ENCODE peak calls at places on chromosomes 5 and 9, in eight cellular contexts. One of them, this sample, is unnamed.

GRCh38 chr9:78238061-78239038 is 2.5 kb downstream of the CEP78 start:
- DNase-seq in IMR-90: no peak
- DNase-seq in Caco-2: no peak
- DNase-seq in lung: no peak
- DNase-seq in PC-9: no peak
- DNase-seq in heart left ventricle: no peak
- DNase-seq in hepatocyte: no peak
- DNase-seq in aorta: no peak
- DNase-seq in this sample: peak; percentile 5

GRCh38 chr5:112921833-112922817 is at the start of gene REEP5:
- DNase-seq in heart left ventricle: peak; percentile 88
- DNase-seq in Caco-2: peak; percentile 92
- DNase-seq in aorta: peak; percentile 90
- DNase-seq in lung: peak; percentile 79
- DNase-seq in IMR-90: peak; percentile 69
- DNase-seq in PC-9: peak; percentile 66
- DNase-seq in hepatocyte: peak; percentile 95
- DNase-seq in this sample: peak; percentile 77

GRCh38 chr9:16912197-16912596 is 41.7 kb upstream of the BNC2 start:
- DNase-seq in hepatocyte: no peak
- DNase-seq in lung: no peak
- DNase-seq in Caco-2: no peak
- DNase-seq in aorta: no peak
- DNase-seq in IMR-90: no peak
- DNase-seq in heart left ventricle: no peak
- DNase-seq in PC-9: no peak
- DNase-seq in this sample: no peak

GRCh38 chr5:76473676-76474075 is 70.6 kb downstream of the IQGAP2 start:
- DNase-seq in heart left ventricle: no peak
- DNase-seq in aorta: no peak
- DNase-seq in lung: no peak
- DNase-seq in hepatocyte: no peak
- DNase-seq in Caco-2: no peak
- DNase-seq in IMR-90: no peak
- DNase-seq in PC-9: no peak
- DNase-seq in this sample: peak; percentile 46

GRCh38 chr5:5632678-5633077 is 210.2 kb downstream of the ICE1 start:
- DNase-seq in heart left ventricle: no peak
- DNase-seq in PC-9: no peak
- DNase-seq in aorta: no peak
- DNase-seq in IMR-90: no peak
- DNase-seq in hepatocyte: no peak
- DNase-seq in Caco-2: no peak
- DNase-seq in lung: no peak
- DNase-seq in this sample: no peak

GRCh38 chr5:137733922-137734695 is 1.8 kb downstream of the KLHL3 start:
- DNase-seq in heart left ventricle: no peak
- DNase-seq in lung: no peak
- DNase-seq in PC-9: no peak
- DNase-seq in IMR-90: peak; percentile 47
- DNase-seq in Caco-2: no peak
- DNase-seq in aorta: no peak
- DNase-seq in hepatocyte: no peak
- DNase-seq in this sample: no peak

GRCh38 chr5:56607551-56607950 is 207.8 kb upstream of the MAP3K1 start:
- DNase-seq in aorta: no peak
- DNase-seq in Caco-2: no peak
- DNase-seq in IMR-90: peak; percentile 50
- DNase-seq in lung: no peak
- DNase-seq in heart left ventricle: no peak
- DNase-seq in hepatocyte: peak; percentile 43
- DNase-seq in PC-9: no peak
- DNase-seq in this sample: no peak

GRCh38 chr5:55226934-55227737 is at the start of gene MCIDAS:
- DNase-seq in heart left ventricle: no peak
- DNase-seq in Caco-2: peak; percentile 86
- DNase-seq in lung: no peak
- DNase-seq in hepatocyte: peak; percentile 76
- DNase-seq in IMR-90: peak; percentile 6
- DNase-seq in PC-9: peak; percentile 40
- DNase-seq in aorta: peak; percentile 54
- DNase-seq in this sample: peak; percentile 36

GRCh38 chr5:42982107-42982622 is 58.0 kb downstream of the ANXA2R start:
- DNase-seq in lung: no peak
- DNase-seq in hepatocyte: peak; percentile 21
- DNase-seq in aorta: no peak
- DNase-seq in Caco-2: peak; percentile 45
- DNase-seq in PC-9: no peak
- DNase-seq in heart left ventricle: no peak
- DNase-seq in IMR-90: no peak
- DNase-seq in this sample: no peak

GRCh38 chr9:93053781-93054331 is 4.6 kb upstream of the SUSD3 start:
- DNase-seq in hepatocyte: no peak
- DNase-seq in heart left ventricle: no peak
- DNase-seq in aorta: no peak
- DNase-seq in lung: no peak
- DNase-seq in PC-9: no peak
- DNase-seq in IMR-90: no peak
- DNase-seq in Caco-2: no peak
- DNase-seq in this sample: no peak

GRCh38 chr5:159186319-159186718 is 23.0 kb downstream of the RNF145 start:
- DNase-seq in heart left ventricle: no peak
- DNase-seq in IMR-90: no peak
- DNase-seq in aorta: no peak
- DNase-seq in hepatocyte: no peak
- DNase-seq in PC-9: no peak
- DNase-seq in lung: no peak
- DNase-seq in Caco-2: no peak
- DNase-seq in this sample: no peak

GRCh38 chr9:121344062-121344696 is 25.9 kb downstream of the STOM start:
- DNase-seq in IMR-90: no peak
- DNase-seq in Caco-2: no peak
- DNase-seq in heart left ventricle: no peak
- DNase-seq in aorta: no peak
- DNase-seq in lung: no peak
- DNase-seq in PC-9: no peak
- DNase-seq in hepatocyte: no peak
- DNase-seq in this sample: no peak
- H3K36me3 ChIP-seq in IMR-90: peaks cover 48% of the 10 kb centered on the region
- H3K36me3 ChIP-seq in Caco-2: no peaks in the 10 kb centered on the region
- H3K36me3 ChIP-seq in heart left ventricle: peaks cover 100% of the 10 kb centered on the region
- H3K36me3 ChIP-seq in aorta: peaks cover 3% of the 10 kb centered on the region
- H3K36me3 ChIP-seq in lung: peaks cover 60% of the 10 kb centered on the region
- H3K36me3 ChIP-seq in PC-9: no peaks in the 10 kb centered on the region
- H3K36me3 ChIP-seq in hepatocyte: peaks cover 5% of the 10 kb centered on the region
- H3K36me3 ChIP-seq in this sample: peaks cover 31% of the 10 kb centered on the region

GRCh38 chr5:59766394-59766793 is 127.1 kb downstream of the PDE4D start:
- DNase-seq in IMR-90: no peak
- DNase-seq in Caco-2: no peak
- DNase-seq in lung: no peak
- DNase-seq in PC-9: no peak
- DNase-seq in heart left ventricle: peak; percentile 11
- DNase-seq in hepatocyte: peak; percentile 26
- DNase-seq in aorta: peak; percentile 43
- DNase-seq in this sample: no peak
- H3K4me3 ChIP-seq in IMR-90: no peak overlapping the region
- H3K4me3 ChIP-seq in Caco-2: no peak overlapping the region
- H3K4me3 ChIP-seq in lung: no peak overlapping the region
- H3K4me3 ChIP-seq in PC-9: peak overlapping the region; percentile 88
- H3K4me3 ChIP-seq in heart left ventricle: peak overlapping the region; percentile 62
- H3K4me3 ChIP-seq in hepatocyte: peak overlapping the region; percentile 75
- H3K4me3 ChIP-seq in aorta: no peak overlapping the region
- H3K4me3 ChIP-seq in this sample: no peak overlapping the region

GRCh38 chr9:113690055-113690740 is 185.9 kb upstream of the ZNF618 start:
- DNase-seq in aorta: no peak
- DNase-seq in IMR-90: no peak
- DNase-seq in hepatocyte: no peak
- DNase-seq in lung: no peak
- DNase-seq in PC-9: no peak
- DNase-seq in heart left ventricle: no peak
- DNase-seq in Caco-2: no peak
- DNase-seq in this sample: no peak
- H3K27me3 ChIP-seq in aorta: no peaks in the 10 kb centered on the region
- H3K27me3 ChIP-seq in IMR-90: peaks cover 32% of the 10 kb centered on the region
- H3K27me3 ChIP-seq in hepatocyte: peaks cover 51% of the 10 kb centered on the region
- H3K27me3 ChIP-seq in lung: peaks cover 3% of the 10 kb centered on the region
- H3K27me3 ChIP-seq in PC-9: peaks cover 89% of the 10 kb centered on the region
- H3K27me3 ChIP-seq in heart left ventricle: no peaks in the 10 kb centered on the region
- H3K27me3 ChIP-seq in Caco-2: no peaks in the 10 kb centered on the region
- H3K27me3 ChIP-seq in this sample: peaks cover 32% of the 10 kb centered on the region

DNA sequence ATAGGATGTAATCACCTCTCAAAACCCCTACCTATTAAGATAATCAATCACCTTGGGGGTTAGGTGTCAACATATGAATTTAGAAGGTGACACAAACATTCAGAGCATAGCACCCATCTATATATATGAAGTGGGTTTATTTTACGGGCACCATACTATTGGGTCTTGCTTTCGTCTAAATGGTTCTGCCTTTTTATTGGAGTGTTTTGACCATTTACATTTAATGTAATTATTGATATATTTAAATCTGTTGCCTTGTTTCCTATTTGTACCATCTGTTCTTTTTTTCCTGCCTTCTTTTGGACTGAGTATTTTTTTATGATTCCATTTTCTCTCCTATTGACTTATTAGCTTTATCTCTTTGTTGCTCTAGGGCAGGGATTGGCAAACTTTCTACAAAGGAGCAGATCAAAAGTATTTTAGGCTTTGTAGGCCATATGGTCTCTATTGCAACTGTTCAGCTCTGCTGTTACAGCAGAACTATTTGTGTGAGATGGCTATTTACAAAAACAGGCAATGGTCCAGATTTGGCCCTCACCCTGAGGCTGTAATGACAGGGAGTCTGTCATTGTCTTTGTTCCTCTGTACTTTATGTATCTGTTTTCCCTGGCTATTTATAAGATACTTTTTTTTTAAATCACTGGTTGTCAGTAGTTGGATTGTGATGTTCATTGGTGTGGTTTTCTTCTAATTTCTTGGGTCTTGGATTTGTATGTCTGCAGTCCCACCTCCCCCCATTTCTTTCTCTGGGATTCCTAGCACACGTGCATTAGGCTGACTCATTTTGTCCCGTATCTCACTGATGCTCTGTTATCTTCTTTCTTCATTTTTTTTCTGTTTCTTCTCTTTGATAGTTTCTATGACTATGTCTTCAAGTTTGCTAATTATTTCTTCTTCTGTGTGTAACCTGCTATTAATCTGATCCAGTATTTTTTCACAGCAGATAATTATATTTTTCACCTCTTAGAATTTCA is 127.1 kb downstream of the DAB2IP start:
- DNase-seq in PC-9: no peak
- DNase-seq in lung: no peak
- DNase-seq in heart left ventricle: peak; percentile 13
- DNase-seq in hepatocyte: no peak
- DNase-seq in aorta: no peak
- DNase-seq in IMR-90: peak; percentile 60
- DNase-seq in Caco-2: no peak
- DNase-seq in this sample: no peak
- H3K36me3 ChIP-seq in PC-9: peaks cover 11% of the 10 kb centered on the region
- H3K36me3 ChIP-seq in lung: peaks cover 14% of the 10 kb centered on the region
- H3K36me3 ChIP-seq in heart left ventricle: peaks cover 77% of the 10 kb centered on the region
- H3K36me3 ChIP-seq in hepatocyte: no peaks in the 10 kb centered on the region
- H3K36me3 ChIP-seq in aorta: no peaks in the 10 kb centered on the region
- H3K36me3 ChIP-seq in IMR-90: peaks cover 69% of the 10 kb centered on the region
- H3K36me3 ChIP-seq in Caco-2: no peaks in the 10 kb centered on the region
- H3K36me3 ChIP-seq in this sample: no peaks in the 10 kb centered on the region

GRCh38 chr9:136341769-136342168 is 14.4 kb downstream of the GPSM1 start:
- DNase-seq in lung: no peak
- DNase-seq in heart left ventricle: no peak
- DNase-seq in hepatocyte: no peak
- DNase-seq in PC-9: no peak
- DNase-seq in aorta: no peak
- DNase-seq in IMR-90: no peak
- DNase-seq in Caco-2: no peak
- DNase-seq in this sample: no peak
- H3K4me3 ChIP-seq in lung: no peak overlapping the region
- H3K4me3 ChIP-seq in heart left ventricle: no peak overlapping the region
- H3K4me3 ChIP-seq in hepatocyte: no peak overlapping the region
- H3K4me3 ChIP-seq in PC-9: no peak overlapping the region
- H3K4me3 ChIP-seq in aorta: no peak overlapping the region
- H3K4me3 ChIP-seq in IMR-90: no peak overlapping the region
- H3K4me3 ChIP-seq in Caco-2: no peak overlapping the region
- H3K4me3 ChIP-seq in this sample: no peak overlapping the region

GRCh38 chr5:77631166-77631582 is 7.3 kb downstream of the OTP start:
- DNase-seq in aorta: no peak
- DNase-seq in heart left ventricle: no peak
- DNase-seq in hepatocyte: no peak
- DNase-seq in Caco-2: no peak
- DNase-seq in lung: no peak
- DNase-seq in IMR-90: no peak
- DNase-seq in PC-9: no peak
- DNase-seq in this sample: no peak
- H3K27me3 ChIP-seq in aorta: no peaks in the 10 kb centered on the region
- H3K27me3 ChIP-seq in heart left ventricle: peaks cover 79% of the 10 kb centered on the region
- H3K27me3 ChIP-seq in hepatocyte: peaks cover 98% of the 10 kb centered on the region
- H3K27me3 ChIP-seq in Caco-2: no peaks in the 10 kb centered on the region
- H3K27me3 ChIP-seq in lung: peaks cover 21% of the 10 kb centered on the region
- H3K27me3 ChIP-seq in IMR-90: peaks cover 78% of the 10 kb centered on the region
- H3K27me3 ChIP-seq in PC-9: peaks cover 40% of the 10 kb centered on the region
- H3K27me3 ChIP-seq in this sample: peaks cover 75% of the 10 kb centered on the region

DNA sequence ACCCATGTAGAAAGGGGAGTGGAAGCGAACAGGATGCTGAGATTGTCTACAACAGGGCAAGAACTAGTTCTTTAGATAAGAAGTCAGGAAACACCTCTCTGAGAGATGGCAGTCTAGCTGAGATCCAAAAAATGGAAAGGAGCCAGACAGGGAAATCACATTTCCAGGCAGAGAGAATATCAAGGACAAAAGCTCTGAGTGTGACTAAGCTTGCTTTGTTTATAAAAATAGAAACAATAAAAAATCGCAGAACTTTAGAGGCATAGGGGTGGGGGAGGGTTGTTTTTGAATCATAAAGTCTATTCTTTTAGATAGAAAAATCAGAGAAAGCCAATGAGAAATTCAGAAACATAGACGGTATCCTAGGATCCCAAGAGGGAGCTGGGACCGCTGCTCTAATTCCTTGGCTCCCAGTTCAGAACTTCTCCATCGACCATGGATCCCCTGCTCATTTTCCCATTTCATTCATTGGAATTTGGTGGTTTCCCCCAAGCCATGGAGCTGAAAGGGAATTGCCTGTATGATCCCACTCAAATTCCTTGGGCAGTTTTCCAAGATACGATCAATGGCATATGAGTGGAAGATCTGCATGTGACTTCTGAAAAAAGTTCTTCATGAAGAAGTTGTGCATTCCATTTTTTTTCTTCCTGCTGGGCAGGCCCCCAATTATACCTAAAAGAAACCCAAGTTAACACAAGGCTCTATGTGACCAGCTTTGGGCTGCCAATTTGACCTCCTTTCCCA is 182.0 kb downstream of the GRIA1 start:
- DNase-seq in PC-9: no peak
- DNase-seq in hepatocyte: no peak
- DNase-seq in Caco-2: no peak
- DNase-seq in aorta: no peak
- DNase-seq in IMR-90: no peak
- DNase-seq in heart left ventricle: peak; percentile 25
- DNase-seq in lung: no peak
- DNase-seq in this sample: no peak
- H3K36me3 ChIP-seq in PC-9: no peaks in the 10 kb centered on the region
- H3K36me3 ChIP-seq in hepatocyte: no peaks in the 10 kb centered on the region
- H3K36me3 ChIP-seq in Caco-2: no peaks in the 10 kb centered on the region
- H3K36me3 ChIP-seq in aorta: no peaks in the 10 kb centered on the region
- H3K36me3 ChIP-seq in IMR-90: no peaks in the 10 kb centered on the region
- H3K36me3 ChIP-seq in heart left ventricle: no peaks in the 10 kb centered on the region
- H3K36me3 ChIP-seq in lung: no peaks in the 10 kb centered on the region
- H3K36me3 ChIP-seq in this sample: no peaks in the 10 kb centered on the region